ENCODE peak calls at places on chromosomes 1 and 21, in six cellular contexts. C is thoracic aorta; Z is psoas muscle; O is CD8-positive, alpha-beta memory T cell; W is GM23248; P is fibroblast of lung. Q is an unnamed sample.

GRCh38 chr1:77514871-77515776 is 167.3 kb downstream of the ZZZ3 start:
- DNase-seq in O (no peak), P (peak; percentile 71), W (peak; percentile 40), C (no peak), Z (no peak), Q (peak; percentile 43)

GRCh38 chr1:207282496-207283380 is 38.7 kb upstream of the CD55 start:
- DNase-seq in C (no peak), W (no peak), P (peak; percentile 67), Z (no peak), O (no peak), Q (no peak)

GRCh38 chr1:197137322-197137721 is 9.1 kb downstream of the ASPM start:
- DNase-seq in O (no peak), C (no peak), Z (no peak), P (no peak), W (no peak), Q (no peak)

GRCh38 chr21:45386728-45387371 is 18.1 kb upstream of the COL18A1 start:
- DNase-seq in P (peak; percentile 90), W (peak; percentile 93), Z (peak; percentile 71), O (peak; percentile 15), C (no peak), Q (peak; percentile 84)

GRCh38 chr21:46109251-46110221 is 11.6 kb downstream of the COL6A2 start:
- DNase-seq in Z (peak; percentile 48), W (no peak), O (peak; percentile 31), P (no peak), C (peak; percentile 0), Q (no peak)

GRCh38 chr1:235018161-235018560 is 110.5 kb downstream of the TOMM20 start:
- DNase-seq in Z (no peak), W (peak; percentile 99), C (no peak), O (no peak), P (peak; percentile 99), Q (peak; percentile 98)

GRCh38 chr1:57327331-57327730 is 96.5 kb downstream of the DAB1 start:
- DNase-seq in Z (no peak), P (no peak), W (no peak), C (no peak), O (no peak), Q (no peak)

GRCh38 chr1:245019904-245020486 is 134.8 kb upstream of the KIF26B start:
- DNase-seq in P (no peak), W (no peak), Z (no peak), O (no peak), C (no peak), Q (no peak)

GRCh38 chr1:40039245-40039756 is 1.2 kb upstream of the CAP1 start:
- DNase-seq in W (no peak), O (no peak), Z (no peak), P (no peak), C (peak; percentile 17), Q (no peak)

GRCh38 chr1:26538480-26539412 is 9.2 kb downstream of the RPS6KA1 start:
- DNase-seq in Z (no peak), C (no peak), P (peak; percentile 17), O (peak; percentile 63), W (peak; percentile 73), Q (peak; percentile 40)

GRCh38 chr1:232968965-232969364 is 18.6 kb downstream of the NTPCR start:
- DNase-seq in W (peak; percentile 38), C (no peak), O (no peak), Z (peak; percentile 89), P (peak; percentile 90), Q (no peak)

GRCh38 chr21:45334591-45335081 is 46.9 kb upstream of the POFUT2 start:
- DNase-seq in W (no peak), O (peak; percentile 37), P (no peak), C (no peak), Z (no peak), Q (no peak)

GRCh38 chr1:87146538-87146937 is 182.1 kb upstream of the LMO4 start:
- DNase-seq in C (no peak), P (no peak), W (no peak), O (no peak), Z (no peak), Q (no peak)

GRCh38 chr1:56032276-56032675 is 547.1 kb downstream of the PLPP3 start:
- DNase-seq in C (no peak), Z (no peak), W (no peak), O (no peak), P (no peak), Q (no peak)

GRCh38 chr1:30418426-30419245 is 304.7 kb downstream of the MATN1 start:
- DNase-seq in W (no peak), P (no peak), O (no peak), C (no peak), Z (no peak), Q (no peak)
- H3K4me3 ChIP-seq in W (no peak overlapping the region), P (no peak overlapping the region), O (no peak overlapping the region), C (no peak overlapping the region), Z (no peak overlapping the region), Q (no peak overlapping the region)

DNA sequence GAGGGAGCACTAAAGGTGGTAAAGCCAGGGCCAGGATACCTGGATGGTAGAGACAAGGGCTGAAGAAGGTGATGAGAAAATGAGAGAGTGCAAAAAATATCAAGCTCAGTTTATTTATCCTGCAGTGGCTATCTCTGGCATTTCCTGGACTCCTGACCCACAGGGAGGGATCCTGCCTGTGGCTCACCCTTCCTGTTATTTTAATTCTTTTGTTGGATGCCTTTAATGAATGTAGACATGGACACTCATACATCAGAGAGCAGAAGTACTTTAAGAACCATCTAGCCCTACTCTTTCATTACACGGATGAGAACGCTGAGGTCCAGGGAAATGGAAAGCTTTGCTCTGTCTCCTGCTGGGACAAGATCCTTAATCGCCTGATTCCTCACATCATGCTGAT is 20.6 kb downstream of the JUN start:
- DNase-seq in O (no peak), P (peak; percentile 94), Z (no peak), W (peak; percentile 68), C (no peak), Q (peak; percentile 87)
- H3K27ac ChIP-seq in O (no peak overlapping the region), P (peak overlapping the region; percentile 68), Z (no peak overlapping the region), W (peak overlapping the region; percentile 95), C (no peak overlapping the region), Q (peak overlapping the region; percentile 97)

GRCh38 chr1:21344098-21344749 is 54.0 kb upstream of the ECE1 start:
- DNase-seq in W (no peak), Z (no peak), O (no peak), C (no peak), P (no peak), Q (no peak)
- H3K4me3 ChIP-seq in W (peak overlapping the region; percentile 79), Z (peak overlapping the region; percentile 79), O (peak overlapping the region; percentile 93), C (peak overlapping the region; percentile 92), P (peak overlapping the region; percentile 75), Q (peak overlapping the region; percentile 83)

DNA sequence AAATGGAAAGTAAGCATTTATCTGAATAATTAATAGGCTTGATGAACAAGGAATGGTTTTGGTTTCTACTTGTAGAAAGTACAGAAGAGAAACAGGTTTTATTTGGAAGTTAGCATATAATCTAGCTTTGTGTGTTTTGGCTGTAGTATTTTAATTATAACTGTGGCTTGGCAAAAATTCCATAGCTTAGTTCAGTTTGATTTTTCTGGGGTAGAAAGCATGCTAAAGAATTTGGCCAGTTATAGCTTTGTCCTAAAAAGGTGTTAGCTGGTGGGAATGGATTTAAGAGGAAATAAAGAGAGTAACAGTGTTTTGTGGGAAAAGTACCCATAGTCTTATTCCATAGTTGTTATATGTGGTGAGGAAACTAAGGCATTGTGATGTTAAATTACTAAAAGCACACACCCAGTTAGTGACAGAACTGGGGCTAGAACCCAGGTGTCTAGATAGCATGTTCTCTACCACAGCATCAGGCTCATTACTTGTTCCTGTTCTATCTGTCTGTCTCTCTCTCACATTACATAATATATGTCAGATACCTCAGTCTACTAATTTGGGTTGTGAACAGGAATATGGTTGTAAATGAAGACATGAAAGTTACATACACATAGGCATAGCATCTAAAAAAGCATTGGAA is 55.0 kb downstream of the MPZL1 start:
- DNase-seq in O (no peak), P (peak; percentile 51), W (no peak), Z (no peak), C (no peak), Q (no peak)
- H3K27ac ChIP-seq in O (no peak overlapping the region), P (no peak overlapping the region), W (peak overlapping the region; percentile 44), Z (no peak overlapping the region), C (no peak overlapping the region), Q (no peak overlapping the region)

DNA sequence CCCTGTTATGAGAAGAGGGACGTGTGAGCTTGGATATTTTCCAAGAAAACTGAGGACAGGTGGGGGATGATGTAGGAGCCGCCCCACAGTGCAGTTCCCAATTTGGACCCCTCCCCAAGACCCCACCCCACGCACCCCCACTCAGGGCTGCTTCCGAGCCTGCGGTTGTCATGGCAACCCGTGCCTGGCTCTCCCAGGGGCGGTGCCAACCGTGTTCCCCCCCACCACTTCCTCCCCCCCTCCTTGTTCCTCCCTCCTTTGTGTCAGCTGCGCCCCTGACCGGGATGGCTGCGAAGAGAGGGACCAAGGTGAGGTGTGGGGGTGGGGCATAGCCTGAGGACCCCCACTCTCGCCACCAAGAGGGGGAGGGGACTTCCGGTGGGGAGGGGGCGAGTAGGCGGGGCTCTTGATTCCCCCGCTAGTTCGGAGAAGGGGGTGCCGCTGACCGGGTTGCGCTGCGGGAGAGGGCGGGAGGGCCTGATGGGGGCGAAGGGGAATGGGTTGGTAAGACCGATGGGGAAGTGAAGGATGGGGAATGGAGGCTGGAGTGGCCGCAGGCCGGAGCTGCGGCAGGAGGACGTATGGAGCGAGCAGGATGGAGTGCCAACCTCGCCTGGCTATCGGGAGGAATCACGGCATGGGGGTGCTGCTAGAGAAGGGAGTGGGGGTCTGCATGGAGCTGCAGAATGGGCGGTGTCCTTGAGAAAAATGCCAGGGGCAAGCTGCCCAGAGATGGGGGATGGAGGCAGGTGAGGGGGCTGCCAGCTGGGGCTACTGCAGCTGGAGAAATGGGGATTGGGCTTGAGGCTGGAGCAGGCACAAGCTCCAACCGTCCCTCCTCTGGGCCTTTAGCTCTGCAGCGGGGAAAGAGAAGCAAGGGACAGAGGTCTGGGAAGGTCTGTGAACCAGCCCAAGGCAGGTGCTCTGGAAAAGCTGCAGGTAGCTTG is 958 bp downstream of the TRIM46 start:
- DNase-seq in W (peak; percentile 45), O (peak; percentile 82), C (no peak), Z (no peak), P (peak; percentile 31), Q (no peak)
- H3K4me3 ChIP-seq in W (peak overlapping the region; percentile 88), O (peak overlapping the region; percentile 97), C (peak overlapping the region; percentile 78), Z (peak overlapping the region; percentile 74), P (peak overlapping the region; percentile 76), Q (peak overlapping the region; percentile 96)

GRCh38 chr1:114322207-114322606 is 168.5 kb upstream of the SYT6 start:
- DNase-seq in P (no peak), Z (no peak), W (no peak), O (no peak), C (no peak), Q (no peak)
- H3K27ac ChIP-seq in P (no peak overlapping the region), Z (no peak overlapping the region), W (no peak overlapping the region), O (no peak overlapping the region), C (no peak overlapping the region), Q (no peak overlapping the region)

GRCh38 chr1:201847150-201847549 is 18.2 kb downstream of the IPO9 start:
- DNase-seq in P (no peak), C (no peak), Z (no peak), O (no peak), W (no peak), Q (no peak)

GRCh38 chr1:201851949-201852348 is 23.0 kb downstream of the IPO9 start:
- DNase-seq in C (no peak), Z (no peak), P (no peak), O (no peak), W (no peak), Q (no peak)

GRCh38 chr1:201850053-201850397 is 21.1 kb downstream of the IPO9 start:
- DNase-seq in Z (no peak), W (peak; percentile 86), C (no peak), O (no peak), P (peak; percentile 97), Q (peak; percentile 81)

GRCh38 chr1:201848230-201848629 is 19.3 kb downstream of the IPO9 start:
- DNase-seq in C (no peak), Z (no peak), P (no peak), O (no peak), W (no peak), Q (no peak)

GRCh38 chr1:201849372-201850052 is 20.6 kb downstream of the IPO9 start:
- DNase-seq in O (no peak), W (no peak), Z (no peak), P (no peak), C (no peak), Q (no peak)
- H3K4me3 ChIP-seq in O (no peak overlapping the region), W (peak overlapping the region; percentile 23), Z (no peak overlapping the region), P (no peak overlapping the region), C (no peak overlapping the region), Q (no peak overlapping the region)

Q was measured in brain microvascular endothelial cell.